ENCODE peak calls at places on chromosomes 16 and 17, in nine cellular contexts. One of them, this sample, is unnamed. For H3K36me3 and H3K4me1, the result is how much of the 10 kb centered on the place peaks cover.

GRCh38 chr16:78407191-78407590 is 307.7 kb downstream of the WWOX start:
- DNase-seq in iPS DF 6.9: no peak
- DNase-seq in mammary epithelial cell: no peak
- DNase-seq in upper lobe of right lung: no peak
- DNase-seq in right atrium auricular region: no peak
- DNase-seq in keratinocyte: no peak
- DNase-seq in mucosa of descending colon: no peak
- DNase-seq in CD8-positive, alpha-beta memory T cell: no peak
- DNase-seq in CD8-positive, alpha-beta T cell: no peak
- DNase-seq in this sample: no peak

GRCh38 chr17:6953689-6954088 is 42.2 kb upstream of the ALOX12 start:
- DNase-seq in CD8-positive, alpha-beta memory T cell: no peak
- DNase-seq in iPS DF 6.9: no peak
- DNase-seq in CD8-positive, alpha-beta T cell: no peak
- DNase-seq in mammary epithelial cell: no peak
- DNase-seq in mucosa of descending colon: no peak
- DNase-seq in upper lobe of right lung: no peak
- DNase-seq in keratinocyte: no peak
- DNase-seq in right atrium auricular region: no peak
- DNase-seq in this sample: no peak

GRCh38 chr17:57966246-57966645 is 11.0 kb upstream of the CUEDC1 start:
- DNase-seq in CD8-positive, alpha-beta memory T cell: no peak
- DNase-seq in iPS DF 6.9: no peak
- DNase-seq in upper lobe of right lung: no peak
- DNase-seq in keratinocyte: no peak
- DNase-seq in right atrium auricular region: no peak
- DNase-seq in CD8-positive, alpha-beta T cell: no peak
- DNase-seq in mammary epithelial cell: no peak
- DNase-seq in mucosa of descending colon: no peak
- DNase-seq in this sample: no peak

GRCh38 chr17:34673516-34673915 is 94.1 kb downstream of the TMEM132E start:
- DNase-seq in keratinocyte: no peak
- DNase-seq in CD8-positive, alpha-beta memory T cell: no peak
- DNase-seq in iPS DF 6.9: no peak
- DNase-seq in upper lobe of right lung: no peak
- DNase-seq in mucosa of descending colon: no peak
- DNase-seq in CD8-positive, alpha-beta T cell: no peak
- DNase-seq in right atrium auricular region: peak
- DNase-seq in mammary epithelial cell: no peak
- DNase-seq in this sample: no peak

GRCh38 chr17:68326681-68327080 is 35.4 kb downstream of the ARSG start:
- DNase-seq in mucosa of descending colon: no peak
- DNase-seq in CD8-positive, alpha-beta T cell: no peak
- DNase-seq in mammary epithelial cell: peak
- DNase-seq in right atrium auricular region: no peak
- DNase-seq in upper lobe of right lung: no peak
- DNase-seq in keratinocyte: no peak
- DNase-seq in CD8-positive, alpha-beta memory T cell: no peak
- DNase-seq in iPS DF 6.9: no peak
- DNase-seq in this sample: no peak

GRCh38 chr17:78383725-78384471 is 5.4 kb downstream of the PGS1 start:
- DNase-seq in CD8-positive, alpha-beta T cell: no peak
- DNase-seq in mammary epithelial cell: peak
- DNase-seq in CD8-positive, alpha-beta memory T cell: no peak
- DNase-seq in iPS DF 6.9: no peak
- DNase-seq in keratinocyte: no peak
- DNase-seq in right atrium auricular region: peak
- DNase-seq in mucosa of descending colon: peak
- DNase-seq in upper lobe of right lung: peak
- DNase-seq in this sample: no peak

GRCh38 chr17:63609820-63610573 is 9.3 kb downstream of the TACO1 start:
- DNase-seq in mammary epithelial cell: no peak
- DNase-seq in mucosa of descending colon: no peak
- DNase-seq in right atrium auricular region: no peak
- DNase-seq in CD8-positive, alpha-beta memory T cell: no peak
- DNase-seq in iPS DF 6.9: no peak
- DNase-seq in CD8-positive, alpha-beta T cell: no peak
- DNase-seq in upper lobe of right lung: no peak
- DNase-seq in keratinocyte: no peak
- DNase-seq in this sample: no peak

GRCh38 chr16:1293921-1294656 is 15.3 kb upstream of the UBE2I start:
- DNase-seq in mammary epithelial cell: no peak
- DNase-seq in CD8-positive, alpha-beta memory T cell: no peak
- DNase-seq in mucosa of descending colon: no peak
- DNase-seq in iPS DF 6.9: no peak
- DNase-seq in keratinocyte: no peak
- DNase-seq in CD8-positive, alpha-beta T cell: no peak
- DNase-seq in upper lobe of right lung: no peak
- DNase-seq in right atrium auricular region: no peak
- DNase-seq in this sample: no peak

GRCh38 chr17:9842057-9842758 is 16.5 kb downstream of the GLP2R start:
- DNase-seq in iPS DF 6.9: no peak
- DNase-seq in mucosa of descending colon: no peak
- DNase-seq in upper lobe of right lung: no peak
- DNase-seq in keratinocyte: no peak
- DNase-seq in CD8-positive, alpha-beta memory T cell: no peak
- DNase-seq in mammary epithelial cell: no peak
- DNase-seq in right atrium auricular region: peak
- DNase-seq in CD8-positive, alpha-beta T cell: no peak
- DNase-seq in this sample: no peak

GRCh38 chr16:17591655-17592405 is 121.1 kb upstream of the XYLT1 start:
- DNase-seq in iPS DF 6.9: no peak
- DNase-seq in mammary epithelial cell: peak
- DNase-seq in upper lobe of right lung: no peak
- DNase-seq in right atrium auricular region: no peak
- DNase-seq in CD8-positive, alpha-beta memory T cell: peak
- DNase-seq in keratinocyte: no peak
- DNase-seq in mucosa of descending colon: no peak
- DNase-seq in CD8-positive, alpha-beta T cell: no peak
- DNase-seq in this sample: no peak

GRCh38 chr16:51268237-51268636 is 117.2 kb upstream of the SALL1 start:
- DNase-seq in iPS DF 6.9: no peak
- DNase-seq in mucosa of descending colon: no peak
- DNase-seq in mammary epithelial cell: no peak
- DNase-seq in right atrium auricular region: no peak
- DNase-seq in upper lobe of right lung: no peak
- DNase-seq in keratinocyte: no peak
- DNase-seq in CD8-positive, alpha-beta T cell: no peak
- DNase-seq in CD8-positive, alpha-beta memory T cell: no peak
- DNase-seq in this sample: no peak

GRCh38 chr17:71409712-71410111 is 711.1 kb upstream of the SOX9 start:
- DNase-seq in mammary epithelial cell: peak
- DNase-seq in upper lobe of right lung: no peak
- DNase-seq in iPS DF 6.9: no peak
- DNase-seq in CD8-positive, alpha-beta T cell: no peak
- DNase-seq in right atrium auricular region: no peak
- DNase-seq in CD8-positive, alpha-beta memory T cell: no peak
- DNase-seq in mucosa of descending colon: no peak
- DNase-seq in keratinocyte: peak
- DNase-seq in this sample: no peak

GRCh38 chr17:43936434-43936833 is 5.8 kb downstream of the PPY start:
- DNase-seq in upper lobe of right lung: no peak
- DNase-seq in mucosa of descending colon: no peak
- DNase-seq in mammary epithelial cell: peak
- DNase-seq in keratinocyte: no peak
- DNase-seq in CD8-positive, alpha-beta T cell: no peak
- DNase-seq in right atrium auricular region: no peak
- DNase-seq in iPS DF 6.9: no peak
- DNase-seq in CD8-positive, alpha-beta memory T cell: no peak
- DNase-seq in this sample: no peak

GRCh38 chr16:66326995-66327513 is 39.4 kb upstream of the CDH5 start:
- DNase-seq in CD8-positive, alpha-beta T cell: no peak
- DNase-seq in iPS DF 6.9: no peak
- DNase-seq in keratinocyte: no peak
- DNase-seq in mammary epithelial cell: no peak
- DNase-seq in right atrium auricular region: no peak
- DNase-seq in CD8-positive, alpha-beta memory T cell: no peak
- DNase-seq in upper lobe of right lung: no peak
- DNase-seq in mucosa of descending colon: no peak
- DNase-seq in this sample: no peak

GRCh38 chr17:83090424-83091256 is 11.2 kb downstream of the METRNL start:
- DNase-seq in upper lobe of right lung: no peak
- DNase-seq in mammary epithelial cell: no peak
- DNase-seq in right atrium auricular region: no peak
- DNase-seq in CD8-positive, alpha-beta T cell: no peak
- DNase-seq in mucosa of descending colon: no peak
- DNase-seq in CD8-positive, alpha-beta memory T cell: no peak
- DNase-seq in keratinocyte: no peak
- DNase-seq in iPS DF 6.9: no peak
- DNase-seq in this sample: no peak

DNA sequence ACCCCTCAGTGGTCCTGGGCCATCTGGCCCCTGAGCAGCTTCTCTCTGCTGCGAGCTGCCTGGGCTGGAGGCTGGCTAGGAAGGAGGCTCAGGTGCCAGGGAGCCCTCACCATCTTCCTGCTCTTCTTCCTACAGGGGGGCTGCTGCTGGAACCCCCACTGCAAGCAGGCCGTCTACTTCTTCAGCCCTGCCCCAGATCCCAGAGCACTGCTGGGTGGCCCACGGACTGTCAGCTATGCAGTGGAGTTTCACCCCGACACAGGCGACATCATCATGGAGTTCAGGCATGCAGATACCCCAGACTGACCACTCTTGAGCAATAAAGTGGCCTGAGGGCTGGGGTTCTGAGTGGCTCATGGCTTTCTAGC is 46.1 kb downstream of the PRMT7 start:
- DNase-seq in iPS DF 6.9: no peak
- DNase-seq in mucosa of descending colon: no peak
- DNase-seq in mammary epithelial cell: no peak
- DNase-seq in right atrium auricular region: no peak
- DNase-seq in keratinocyte: no peak
- DNase-seq in CD8-positive, alpha-beta memory T cell: no peak
- DNase-seq in upper lobe of right lung: no peak
- DNase-seq in CD8-positive, alpha-beta T cell: no peak
- DNase-seq in this sample: no peak
- H3K36me3 ChIP-seq in iPS DF 6.9: under half
- H3K36me3 ChIP-seq in mucosa of descending colon: under half
- H3K36me3 ChIP-seq in mammary epithelial cell: under half
- H3K36me3 ChIP-seq in right atrium auricular region: half or more
- H3K36me3 ChIP-seq in keratinocyte: under half
- H3K36me3 ChIP-seq in CD8-positive, alpha-beta memory T cell: under half
- H3K36me3 ChIP-seq in upper lobe of right lung: half or more
- H3K36me3 ChIP-seq in CD8-positive, alpha-beta T cell: under half
- H3K36me3 ChIP-seq in this sample: under half

GRCh38 chr17:40313660-40314556 is 4.9 kb downstream of the RARA start:
- DNase-seq in upper lobe of right lung: no peak
- DNase-seq in mammary epithelial cell: no peak
- DNase-seq in iPS DF 6.9: no peak
- DNase-seq in CD8-positive, alpha-beta memory T cell: no peak
- DNase-seq in mucosa of descending colon: no peak
- DNase-seq in keratinocyte: no peak
- DNase-seq in CD8-positive, alpha-beta T cell: no peak
- DNase-seq in right atrium auricular region: no peak
- DNase-seq in this sample: no peak

GRCh38 chr17:40311575-40311974 is 2.6 kb downstream of the RARA start:
- DNase-seq in CD8-positive, alpha-beta T cell: no peak
- DNase-seq in mammary epithelial cell: peak
- DNase-seq in keratinocyte: peak
- DNase-seq in mucosa of descending colon: peak
- DNase-seq in right atrium auricular region: no peak
- DNase-seq in upper lobe of right lung: peak
- DNase-seq in CD8-positive, alpha-beta memory T cell: peak
- DNase-seq in iPS DF 6.9: no peak
- DNase-seq in this sample: no peak

GRCh38 chr17:40312893-40313659 is 4.1 kb downstream of the RARA start:
- DNase-seq in CD8-positive, alpha-beta memory T cell: no peak
- DNase-seq in CD8-positive, alpha-beta T cell: no peak
- DNase-seq in mammary epithelial cell: no peak
- DNase-seq in right atrium auricular region: no peak
- DNase-seq in upper lobe of right lung: no peak
- DNase-seq in mucosa of descending colon: no peak
- DNase-seq in keratinocyte: no peak
- DNase-seq in iPS DF 6.9: no peak
- DNase-seq in this sample: no peak

GRCh38 chr17:40310882-40311391 is 2.0 kb downstream of the RARA start:
- DNase-seq in iPS DF 6.9: no peak
- DNase-seq in right atrium auricular region: no peak
- DNase-seq in CD8-positive, alpha-beta T cell: no peak
- DNase-seq in mucosa of descending colon: no peak
- DNase-seq in CD8-positive, alpha-beta memory T cell: no peak
- DNase-seq in upper lobe of right lung: no peak
- DNase-seq in mammary epithelial cell: no peak
- DNase-seq in keratinocyte: no peak
- DNase-seq in this sample: no peak

DNA sequence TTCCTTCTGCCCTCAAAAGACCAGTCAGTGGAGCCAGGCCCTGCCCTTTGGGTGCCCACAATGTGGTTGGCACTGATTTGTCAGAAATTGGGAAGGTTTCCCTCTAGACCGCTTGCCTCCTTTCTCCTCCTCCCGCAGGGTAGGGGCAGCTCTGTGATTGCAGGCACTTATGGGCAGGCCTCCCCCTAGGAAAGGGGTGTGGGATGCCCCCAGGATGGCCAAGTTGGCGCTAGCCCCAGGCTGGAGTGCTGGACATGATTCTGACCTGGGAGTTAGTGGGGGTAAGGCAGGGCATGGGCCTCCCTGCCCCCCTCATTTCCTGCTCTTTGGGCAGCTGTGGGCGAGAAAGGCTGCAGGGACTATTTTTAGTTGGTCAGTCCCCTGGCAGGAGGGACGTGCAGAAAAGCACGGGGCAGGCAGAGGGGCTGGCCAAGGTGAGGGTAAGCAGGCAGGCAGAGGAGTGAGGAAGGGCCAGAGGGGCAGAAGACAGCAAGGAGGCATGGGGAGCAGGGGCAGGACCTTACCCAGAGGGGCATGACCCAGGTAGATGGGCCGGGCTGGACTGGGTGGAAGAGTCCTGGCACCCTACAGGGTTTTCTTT is 3.3 kb downstream of the RARA start:
- DNase-seq in CD8-positive, alpha-beta T cell: no peak
- DNase-seq in upper lobe of right lung: peak
- DNase-seq in right atrium auricular region: no peak
- DNase-seq in iPS DF 6.9: no peak
- DNase-seq in mammary epithelial cell: peak
- DNase-seq in mucosa of descending colon: no peak
- DNase-seq in keratinocyte: no peak
- DNase-seq in CD8-positive, alpha-beta memory T cell: no peak
- DNase-seq in this sample: no peak
- H3K4me1 ChIP-seq in CD8-positive, alpha-beta T cell: half or more
- H3K4me1 ChIP-seq in upper lobe of right lung: half or more
- H3K4me1 ChIP-seq in right atrium auricular region: half or more
- H3K4me1 ChIP-seq in iPS DF 6.9: under half
- H3K4me1 ChIP-seq in mammary epithelial cell: half or more
- H3K4me1 ChIP-seq in mucosa of descending colon: half or more
- H3K4me1 ChIP-seq in keratinocyte: half or more
- H3K4me1 ChIP-seq in CD8-positive, alpha-beta memory T cell: half or more
- H3K4me1 ChIP-seq in this sample: half or more

GRCh38 chr16:85659336-85659735 is 29.4 kb downstream of the GINS2 start:
- DNase-seq in CD8-positive, alpha-beta memory T cell: no peak
- DNase-seq in iPS DF 6.9: no peak
- DNase-seq in mammary epithelial cell: no peak
- DNase-seq in CD8-positive, alpha-beta T cell: no peak
- DNase-seq in upper lobe of right lung: no peak
- DNase-seq in mucosa of descending colon: peak
- DNase-seq in right atrium auricular region: no peak
- DNase-seq in keratinocyte: no peak
- DNase-seq in this sample: no peak
- H3K36me3 ChIP-seq in CD8-positive, alpha-beta memory T cell: under half
- H3K36me3 ChIP-seq in iPS DF 6.9: half or more
- H3K36me3 ChIP-seq in mammary epithelial cell: under half
- H3K36me3 ChIP-seq in CD8-positive, alpha-beta T cell: half or more
- H3K36me3 ChIP-seq in upper lobe of right lung: half or more
- H3K36me3 ChIP-seq in mucosa of descending colon: under half
- H3K36me3 ChIP-seq in right atrium auricular region: half or more
- H3K36me3 ChIP-seq in keratinocyte: under half
- H3K36me3 ChIP-seq in this sample: under half

GRCh38 chr17:38715216-38715943 is 10.3 kb downstream of the MLLT6 start:
- DNase-seq in keratinocyte: no peak
- DNase-seq in upper lobe of right lung: no peak
- DNase-seq in CD8-positive, alpha-beta T cell: no peak
- DNase-seq in right atrium auricular region: no peak
- DNase-seq in mucosa of descending colon: no peak
- DNase-seq in CD8-positive, alpha-beta memory T cell: no peak
- DNase-seq in mammary epithelial cell: no peak
- DNase-seq in iPS DF 6.9: no peak
- DNase-seq in this sample: no peak
- H3K4me1 ChIP-seq in keratinocyte: under half
- H3K4me1 ChIP-seq in upper lobe of right lung: under half
- H3K4me1 ChIP-seq in CD8-positive, alpha-beta T cell: under half
- H3K4me1 ChIP-seq in right atrium auricular region: under half
- H3K4me1 ChIP-seq in mucosa of descending colon: under half
- H3K4me1 ChIP-seq in CD8-positive, alpha-beta memory T cell: under half
- H3K4me1 ChIP-seq in mammary epithelial cell: under half
- H3K4me1 ChIP-seq in iPS DF 6.9: under half
- H3K4me1 ChIP-seq in this sample: under half

This sample was measured in CD4-positive, CD25-positive, alpha-beta regulatory T cell.